ENCODE peak calls at places on chromosomes 4 and X, in four cellular contexts. S is heart left ventricle, N is fibroblast of lung, O is cardiac muscle cell. P is an unnamed sample. For H3K4me1, the result is how much of the 10 kb centered on the place peaks cover.

GRCh38 chrX:133608406-133608805 is 193.1 kb upstream of the GPC4 start:
- DNase-seq in S (no peak), O (peak), N (peak), P (no peak)

GRCh38 chr4:88878624-88879023 is 178.4 kb downstream of the FAM13A start:
- DNase-seq in N (no peak), O (no peak), S (no peak), P (no peak)

GRCh38 chr4:133147922-133148689 is 988 bp upstream of the PCDH10 start:
- DNase-seq in S (peak), O (peak), N (peak), P (peak)

GRCh38 chrX:150715180-150715579 is 22.0 kb downstream of the MTMR1 start:
- DNase-seq in S (no peak), N (no peak), O (no peak), P (no peak)

GRCh38 chr4:150297861-150298474 is 219.7 kb downstream of the DCLK2 start:
- DNase-seq in O (peak), S (no peak), N (peak), P (peak)

GRCh38 chr4:16048639-16049448 is 35.0 kb downstream of the PROM1 start:
- DNase-seq in S (no peak), O (peak), N (no peak), P (no peak)

GRCh38 chr4:41537267-41537890 is 578 bp upstream of the LIMCH1 start:
- DNase-seq in S (no peak), N (no peak), O (no peak), P (peak)

GRCh38 chrX:49040376-49040955 is 2.7 kb downstream of the TFE3 start:
- DNase-seq in S (no peak), O (peak), N (peak), P (no peak)

GRCh38 chr4:172794378-172794777 is 374.2 kb upstream of the GALNT7 start:
- DNase-seq in N (no peak), S (no peak), O (no peak), P (no peak)

GRCh38 chrX:53831662-53832635 is 145.4 kb upstream of the HUWE1 start:
- DNase-seq in N (peak), O (peak), S (no peak), P (peak)

GRCh38 chrX:1215123-1215823 is 2.8 kb upstream of the CRLF2 start:
- DNase-seq in S (no peak), N (no peak), O (no peak), P (no peak)

GRCh38 chr4:15147709-15148651 is 145.7 kb downstream of the CPEB2 start:
- DNase-seq in S (no peak), O (peak), N (no peak), P (no peak)

GRCh38 chr4:137994858-137995257 is 247.3 kb downstream of the SLC7A11 start:
- DNase-seq in S (no peak), N (no peak), O (no peak), P (no peak)

GRCh38 chrX:103779156-103779555 is 2.5 kb downstream of the PLP1 start:
- DNase-seq in O (peak), N (no peak), S (no peak), P (no peak)

GRCh38 chr4:70589785-70590184 is 2.3 kb upstream of the AMBN start:
- DNase-seq in O (no peak), S (no peak), N (no peak), P (no peak)

GRCh38 chr4:163344147-163345050 is 707 bp downstream of the NPY5R start:
- DNase-seq in N (no peak), S (peak), O (peak), P (peak)

GRCh38 chr4:14167876-14168510 is 540.5 kb upstream of the BOD1L1 start:
- DNase-seq in O (peak), N (peak), S (no peak), P (no peak)

GRCh38 chrX:69182818-69183375 is 17.6 kb upstream of the PJA1 start:
- DNase-seq in O (peak), N (no peak), S (no peak), P (peak)

GRCh38 chr4:77821775-77822174 is 2.6 kb upstream of the CNOT6L start:
- DNase-seq in S (no peak), O (no peak), N (no peak), P (no peak)

GRCh38 chr4:101345596-101346311 is 1.6 kb downstream of the PPP3CA start:
- DNase-seq in O (peak), N (peak), S (peak), P (peak)

GRCh38 chr4:112881842-112882241 is 167.6 kb upstream of the ANK2 start:
- DNase-seq in N (no peak), O (peak), S (no peak), P (peak)

GRCh38 chr4:25030283-25031076 is at the start of gene LGI2:
- DNase-seq in N (no peak), O (peak), S (peak), P (peak)

GRCh38 chr4:145507636-145508035 is 26.0 kb downstream of the SMAD1 start:
- DNase-seq in O (peak), N (peak), S (no peak), P (no peak)

GRCh38 chrX:129836827-129837226 is 6.9 kb downstream of the ZDHHC9 start:
- DNase-seq in S (no peak), O (peak), N (no peak), P (no peak)

GRCh38 chr4:102825261-102826071 is 1.9 kb downstream of the UBE2D3 start:
- DNase-seq in O (peak), N (peak), S (no peak), P (peak)

GRCh38 chrX:69503228-69503834 is 795 bp upstream of the NALF2 start:
- DNase-seq in O (peak), N (peak), S (no peak), P (no peak)

GRCh38 chr4:154490261-154490588 is 1.4 kb downstream of the DCHS2 start:
- DNase-seq in O (no peak), N (no peak), S (no peak), P (no peak)

GRCh38 chr4:140497776-140498636 is at the start of gene MGAT4D:
- DNase-seq in S (peak), N (no peak), O (peak), P (no peak)

GRCh38 chr4:80071643-80072606 is 1.1 kb downstream of the ANTXR2 start:
- DNase-seq in N (peak), S (peak), O (peak), P (peak)

GRCh38 chr4:74433541-74434172 is 11.3 kb upstream of the AREG start:
- DNase-seq in N (no peak), S (no peak), O (no peak), P (peak)

GRCh38 chr4:90833698-90834097 is 706.5 kb downstream of the CCSER1 start:
- DNase-seq in O (no peak), S (no peak), N (no peak), P (no peak)

GRCh38 chr4:97646997-97647396 is 496.3 kb downstream of the STPG2 start:
- DNase-seq in O (peak), S (no peak), N (peak), P (no peak)

GRCh38 chr4:174521800-174522182 is 497 bp downstream of the HPGD start:
- DNase-seq in O (no peak), N (no peak), S (peak), P (no peak)

GRCh38 chr4:173517781-173518371 is 12.2 kb downstream of the HAND2 start:
- DNase-seq in S (peak), N (no peak), O (peak), P (no peak)

GRCh38 chrX:73668779-73669178 is 105.8 kb downstream of the CHIC1 start:
- DNase-seq in N (no peak), O (peak), S (no peak), P (peak)

GRCh38 chrX:134761788-134762187 is 103.5 kb upstream of the PLAC1 start:
- DNase-seq in O (peak), S (no peak), N (peak), P (peak)

GRCh38 chr4:18608910-18609525 is 587.5 kb upstream of the LCORL start:
- DNase-seq in N (no peak), S (no peak), O (no peak), P (no peak)

GRCh38 chr4:86044593-86044985 is 315.3 kb downstream of the MAPK10 start:
- DNase-seq in N (no peak), S (no peak), O (no peak), P (no peak)

GRCh38 chrX:107673933-107674479 is 45.7 kb downstream of the PRPS1 start:
- DNase-seq in N (peak), O (peak), S (peak), P (peak)

GRCh38 chr4:148375581-148375980 is 66.6 kb downstream of the NR3C2 start:
- DNase-seq in N (no peak), S (no peak), O (no peak), P (no peak)
- H3K4me3 ChIP-seq in N (peak), S (peak), O (no peak), P (no peak)

DNA sequence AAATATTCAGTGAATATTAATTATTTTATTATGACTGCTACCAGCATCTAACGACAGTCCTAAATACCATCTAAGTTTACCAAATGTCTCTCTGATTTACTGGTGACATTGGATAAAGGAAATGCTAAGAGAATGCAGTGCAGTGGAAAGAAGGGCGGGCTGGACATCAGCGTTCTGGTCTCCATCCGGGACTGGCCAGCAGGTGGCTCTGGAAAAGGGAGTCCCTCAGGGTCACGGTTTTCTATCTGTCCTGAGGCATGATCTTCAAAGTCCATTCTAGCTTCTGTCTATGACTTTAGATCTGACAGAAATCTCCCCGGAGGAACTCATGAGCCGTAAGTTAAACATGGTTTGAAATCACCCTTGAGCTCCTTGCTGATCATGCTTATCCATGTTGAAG is 3.3 kb downstream of the TRIM2 start:
- DNase-seq in O (peak), N (peak), S (peak), P (peak)
- H3K4me1 ChIP-seq in O (under half), N (under half), S (under half), P (under half)

GRCh38 chrX:50644496-50644895 is 169.5 kb downstream of the SHROOM4 start:
- DNase-seq in O (no peak), N (no peak), S (no peak), P (no peak)
- H3K27ac ChIP-seq in O (no peak), N (no peak), S (no peak), P (no peak)

GRCh38 chrX:10579753-10580060 is 40.7 kb downstream of the MID1 start:
- DNase-seq in N (peak), S (no peak), O (peak), P (no peak)
- H3K4me3 ChIP-seq in N (no peak), S (peak), O (no peak), P (no peak)

GRCh38 chr4:2848449-2848848 is 4.8 kb downstream of the ADD1 start:
- DNase-seq in N (no peak), O (peak), S (no peak), P (no peak)
- H3K4me1 ChIP-seq in N (under half), O (under half), S (half or more), P (under half)

DNA sequence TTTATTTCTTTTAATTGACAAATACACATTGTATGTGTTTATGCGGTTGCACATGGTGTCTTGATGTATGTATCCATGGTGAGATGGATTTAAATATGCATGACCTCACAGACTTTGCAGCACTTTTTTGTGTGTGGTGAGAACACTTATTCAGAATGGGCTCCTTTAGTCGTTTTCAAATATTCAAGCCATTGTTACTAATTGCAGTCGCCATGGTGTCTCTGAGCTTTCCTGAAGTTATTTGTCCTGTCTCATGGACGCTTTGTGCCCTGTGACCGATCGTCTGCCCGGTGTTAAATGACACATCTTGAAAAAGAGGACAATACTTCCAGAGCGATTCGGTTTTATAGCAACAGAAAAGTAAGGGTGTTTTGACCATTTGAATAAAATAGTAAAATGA is 14.4 kb downstream of the CD99 start:
- DNase-seq in N (no peak), S (no peak), O (no peak), P (no peak)
- H3K27ac ChIP-seq in N (no peak), S (peak), O (peak), P (no peak)

P was measured in SJCRH30.